ENCODE peak calls at places on chromosomes 12 and 14, in five cellular contexts. One of them, this sample, is unnamed.

GRCh38 chr12:106767954-106768501 is 6.5 kb upstream of the RIC8B start:
- DNase-seq in tibial artery: no peak
- DNase-seq in OCI-LY7: no peak
- DNase-seq in PC-9: peak; percentile 51
- DNase-seq in testis: no peak
- DNase-seq in this sample: no peak

GRCh38 chr12:6205144-6205539 is 4.9 kb downstream of the CD9 start:
- DNase-seq in OCI-LY7: no peak
- DNase-seq in PC-9: peak; percentile 20
- DNase-seq in tibial artery: peak; percentile 75
- DNase-seq in testis: no peak
- DNase-seq in this sample: no peak

GRCh38 chr14:96071561-96071960 is 32.4 kb downstream of the C14orf132 start:
- DNase-seq in tibial artery: peak; percentile 6
- DNase-seq in OCI-LY7: no peak
- DNase-seq in PC-9: no peak
- DNase-seq in testis: no peak
- DNase-seq in this sample: no peak

GRCh38 chr14:103848720-103849077 is 1.3 kb upstream of the PPP1R13B start:
- DNase-seq in OCI-LY7: no peak
- DNase-seq in testis: no peak
- DNase-seq in PC-9: no peak
- DNase-seq in tibial artery: peak; percentile 24
- DNase-seq in this sample: peak; percentile 59

GRCh38 chr14:94113490-94113889 is 3.0 kb downstream of the IFI27 start:
- DNase-seq in OCI-LY7: no peak
- DNase-seq in tibial artery: no peak
- DNase-seq in testis: peak; percentile 69
- DNase-seq in PC-9: no peak
- DNase-seq in this sample: no peak

GRCh38 chr12:119631930-119632678 is 35.8 kb upstream of the PRKAB1 start:
- DNase-seq in tibial artery: no peak
- DNase-seq in PC-9: peak; percentile 40
- DNase-seq in OCI-LY7: no peak
- DNase-seq in testis: no peak
- DNase-seq in this sample: no peak

GRCh38 chr12:34396861-34397590 is 374.7 kb downstream of the ALG10 start:
- DNase-seq in PC-9: no peak
- DNase-seq in testis: peak; percentile 3
- DNase-seq in OCI-LY7: no peak
- DNase-seq in tibial artery: peak; percentile 8
- DNase-seq in this sample: peak; percentile 22

GRCh38 chr12:110846615-110847566 is at the start of gene CCDC63:
- DNase-seq in testis: peak; percentile 66
- DNase-seq in PC-9: no peak
- DNase-seq in OCI-LY7: no peak
- DNase-seq in tibial artery: peak; percentile 56
- DNase-seq in this sample: peak; percentile 25

GRCh38 chr12:574475-575128 is 88.6 kb downstream of the NINJ2 start:
- DNase-seq in tibial artery: no peak
- DNase-seq in testis: no peak
- DNase-seq in PC-9: no peak
- DNase-seq in OCI-LY7: no peak
- DNase-seq in this sample: no peak

GRCh38 chr12:127398026-127398715 is 868.8 kb upstream of the TMEM132C start:
- DNase-seq in PC-9: no peak
- DNase-seq in OCI-LY7: no peak
- DNase-seq in tibial artery: no peak
- DNase-seq in testis: no peak
- DNase-seq in this sample: no peak

GRCh38 chr14:62308927-62309326 is 546.7 kb downstream of the SNAPC1 start:
- DNase-seq in testis: no peak
- DNase-seq in OCI-LY7: no peak
- DNase-seq in PC-9: no peak
- DNase-seq in tibial artery: no peak
- DNase-seq in this sample: no peak

DNA sequence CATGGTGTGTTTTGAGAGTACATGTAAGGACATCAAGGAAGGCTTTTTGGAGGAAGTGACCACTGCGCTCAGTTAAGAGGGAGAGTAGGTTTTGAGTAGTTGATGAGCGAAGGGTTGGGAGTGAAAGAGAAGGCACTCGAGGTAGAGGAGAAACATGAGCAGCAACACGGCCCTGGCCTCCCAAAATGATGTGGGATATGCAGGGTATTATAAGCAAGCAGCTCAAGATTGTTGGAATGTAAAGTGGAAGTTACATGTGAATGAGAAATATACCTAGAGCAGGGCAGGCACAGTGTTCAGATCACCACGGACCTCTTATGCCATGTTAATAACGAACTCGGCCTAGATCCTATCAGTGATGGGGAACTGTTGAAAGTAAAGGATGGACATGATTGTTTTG is 2.1 kb upstream of the ARHGDIB start:
- DNase-seq in testis: no peak
- DNase-seq in tibial artery: no peak
- DNase-seq in PC-9: no peak
- DNase-seq in OCI-LY7: no peak
- DNase-seq in this sample: no peak
- H3K27ac ChIP-seq in testis: no peak overlapping the region
- H3K27ac ChIP-seq in tibial artery: no peak overlapping the region
- H3K27ac ChIP-seq in PC-9: peak overlapping the region; percentile 83
- H3K27ac ChIP-seq in OCI-LY7: peak overlapping the region; percentile 97
- H3K27ac ChIP-seq in this sample: no peak overlapping the region

DNA sequence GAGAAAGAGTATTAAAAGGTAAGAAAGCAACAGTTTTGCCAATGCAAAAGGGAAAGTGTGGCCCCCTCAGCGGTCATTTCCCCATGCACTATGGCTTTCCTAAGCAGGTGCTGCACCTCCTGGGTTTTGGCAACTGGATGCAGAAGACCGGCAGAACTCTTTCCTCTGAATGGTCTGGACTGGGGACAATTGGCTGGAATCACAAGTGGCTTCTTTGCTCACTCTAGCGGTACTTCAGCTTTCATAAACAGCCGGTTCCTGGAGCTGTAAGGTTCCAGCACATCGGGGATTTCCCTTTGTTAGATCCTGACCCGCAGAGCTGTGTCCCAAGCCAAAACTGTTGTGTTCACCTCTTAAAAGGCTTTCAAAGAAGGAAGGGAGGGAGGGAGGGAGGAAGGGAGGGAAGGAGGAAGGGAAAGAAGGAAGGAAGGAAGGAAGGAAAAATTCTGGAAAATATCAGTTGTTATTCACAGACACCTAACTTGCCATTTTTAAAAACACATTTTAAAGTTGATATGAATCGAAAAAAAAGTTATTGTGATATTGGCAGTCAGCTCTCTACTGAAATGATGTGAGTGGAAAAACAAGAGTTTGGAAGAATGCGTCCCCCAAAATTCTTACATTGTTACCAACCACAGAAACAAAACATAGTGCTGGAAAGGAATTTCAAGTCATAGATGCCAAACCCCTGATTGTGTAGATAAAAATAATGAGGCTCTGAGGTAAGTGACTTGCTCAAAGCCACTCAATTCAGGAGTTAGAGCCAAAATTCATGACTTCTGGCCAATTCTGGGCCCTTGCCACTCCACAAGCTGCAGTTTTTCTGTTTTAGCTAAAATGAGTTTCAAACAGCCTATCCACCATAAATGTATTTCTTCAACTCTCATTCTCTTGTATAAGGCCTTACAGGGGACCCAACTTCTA is 220.6 kb upstream of the HMGA2 start:
- DNase-seq in OCI-LY7: no peak
- DNase-seq in PC-9: peak; percentile 93
- DNase-seq in testis: peak; percentile 21
- DNase-seq in tibial artery: peak; percentile 43
- DNase-seq in this sample: peak; percentile 3
- TF ChIP-seq CTCF in OCI-LY7: no peak
- TF ChIP-seq CTCF in PC-9: no peak
- TF ChIP-seq CTCF in testis: no peak
- TF ChIP-seq CTCF in tibial artery: no peak
- TF ChIP-seq CTCF in this sample: no peak

GRCh38 chr14:23405096-23405495 is 3.0 kb downstream of the MYH6 start:
- DNase-seq in tibial artery: no peak
- DNase-seq in OCI-LY7: no peak
- DNase-seq in PC-9: no peak
- DNase-seq in testis: no peak
- DNase-seq in this sample: no peak
- H3K27ac ChIP-seq in tibial artery: no peak overlapping the region
- H3K27ac ChIP-seq in OCI-LY7: no peak overlapping the region
- H3K27ac ChIP-seq in PC-9: no peak overlapping the region
- H3K27ac ChIP-seq in testis: no peak overlapping the region
- H3K27ac ChIP-seq in this sample: no peak overlapping the region

GRCh38 chr14:106605548-106606448 is 1079.4 kb downstream of the TMEM121 start:
- DNase-seq in OCI-LY7: peak; percentile 81
- DNase-seq in testis: peak; percentile 68
- DNase-seq in tibial artery: no peak
- DNase-seq in PC-9: no peak
- DNase-seq in this sample: no peak
- TF ChIP-seq CTCF in OCI-LY7: peak; percentile 68
- TF ChIP-seq CTCF in testis: no peak
- TF ChIP-seq CTCF in tibial artery: no peak
- TF ChIP-seq CTCF in PC-9: peak; percentile 54
- TF ChIP-seq CTCF in this sample: no peak

GRCh38 chr12:12883369-12884001 is 7.9 kb upstream of the GPRC5A start:
- DNase-seq in OCI-LY7: no peak
- DNase-seq in testis: no peak
- DNase-seq in tibial artery: no peak
- DNase-seq in PC-9: peak; percentile 99
- DNase-seq in this sample: no peak
- H3K27ac ChIP-seq in OCI-LY7: no peak overlapping the region
- H3K27ac ChIP-seq in testis: no peak overlapping the region
- H3K27ac ChIP-seq in tibial artery: no peak overlapping the region
- H3K27ac ChIP-seq in PC-9: peak overlapping the region; percentile 96
- H3K27ac ChIP-seq in this sample: no peak overlapping the region

GRCh38 chr14:90396342-90397339 is at the start of gene CALM1:
- DNase-seq in testis: peak; percentile 95
- DNase-seq in PC-9: peak; percentile 54
- DNase-seq in OCI-LY7: peak; percentile 94
- DNase-seq in tibial artery: peak; percentile 85
- DNase-seq in this sample: peak; percentile 93
- TF ChIP-seq CTCF in testis: peak; percentile 40
- TF ChIP-seq CTCF in PC-9: no peak
- TF ChIP-seq CTCF in OCI-LY7: no peak
- TF ChIP-seq CTCF in tibial artery: no peak
- TF ChIP-seq CTCF in this sample: no peak

GRCh38 chr12:89368386-89368785 is 16.1 kb upstream of the DUSP6 start:
- DNase-seq in PC-9: no peak
- DNase-seq in tibial artery: no peak
- DNase-seq in OCI-LY7: no peak
- DNase-seq in testis: no peak
- DNase-seq in this sample: no peak
- H3K27ac ChIP-seq in PC-9: no peak overlapping the region
- H3K27ac ChIP-seq in tibial artery: no peak overlapping the region
- H3K27ac ChIP-seq in OCI-LY7: no peak overlapping the region
- H3K27ac ChIP-seq in testis: no peak overlapping the region
- H3K27ac ChIP-seq in this sample: no peak overlapping the region

This sample was measured in dorsolateral prefrontal cortex.